ENCODE peak calls at places on chromosomes 6 and 20, in four cellular contexts. C is activated CD4-positive, CD25-positive, alpha-beta regulatory T cell treated with anti-CD3 and anti-CD28 coated beads, Interleukin-2, amount 50 U/mL, for 72 hours; O is K562; P is A172. Q is an unnamed sample.

GRCh38 chr6:28587011-28587745 is 61.5 kb downstream of the GPX5 start:
- DNase-seq in C (peak; percentile 49), O (no peak), P (peak; percentile 63), Q (peak; percentile 52)

GRCh38 chr20:62804021-62804631 is 509 bp upstream of the OGFR start:
- DNase-seq in C (no peak), O (peak; percentile 47), P (no peak), Q (no peak)

GRCh38 chr6:38493929-38494547 is 145.7 kb downstream of the BTBD9 start:
- DNase-seq in C (peak; percentile 77), O (peak; percentile 83), P (peak; percentile 47), Q (peak; percentile 58)

GRCh38 chr6:36099872-36100483 is 30.3 kb upstream of the MAPK13 start:
- DNase-seq in C (no peak), O (peak; percentile 78), P (no peak), Q (no peak)

GRCh38 chr6:8065519-8065911 is 1.3 kb upstream of the BLOC1S5 start:
- DNase-seq in C (peak; percentile 50), O (no peak), P (no peak), Q (no peak)

GRCh38 chr20:45104786-45105185 is 3.9 kb upstream of the KCNS1 start:
- DNase-seq in C (no peak), O (no peak), P (peak; percentile 93), Q (peak; percentile 97)

GRCh38 chr20:51136326-51136725 is 113.4 kb upstream of the KCNG1 start:
- DNase-seq in C (no peak), O (no peak), P (no peak), Q (no peak)

GRCh38 chr6:14324042-14324441 is 206.5 kb downstream of the CD83 start:
- DNase-seq in C (no peak), O (no peak), P (no peak), Q (peak; percentile 10)

GRCh38 chr6:42505377-42505702 is 53.6 kb upstream of the TRERF1 start:
- DNase-seq in C (no peak), O (no peak), P (peak; percentile 49), Q (peak; percentile 81)

GRCh38 chr6:30002871-30003270 is 58.2 kb upstream of the POLR1H start:
- DNase-seq in C (no peak), O (no peak), P (peak; percentile 13), Q (peak; percentile 27)

Q was measured in HT1080.